ENCODE peak calls at places on chromosomes 2 and 18, in four cellular contexts. C is right lobe of liver, H is brain microvascular endothelial cell, T is OCI-LY7. Z is an unnamed sample.

GRCh38 chr2:144693179-144693578 is 173.3 kb upstream of the ZEB2 start:
- DNase-seq in T (no peak), C (no peak), H (no peak), Z (no peak)

GRCh38 chr2:6865346-6866238 is at the start of gene CMPK2:
- DNase-seq in H (no peak), C (peak), T (peak), Z (no peak)

GRCh38 chr18:4734021-4734420 is 278.9 kb upstream of the DLGAP1 start:
- DNase-seq in T (no peak), H (no peak), C (no peak), Z (no peak)

GRCh38 chr2:143705108-143705686 is 576.0 kb downstream of the ARHGAP15 start:
- DNase-seq in T (no peak), H (no peak), C (no peak), Z (no peak)

GRCh38 chr2:30201990-30202389 is 29.3 kb upstream of the LBH start:
- DNase-seq in C (no peak), T (no peak), H (no peak), Z (no peak)

GRCh38 chr2:121093735-121094520 is 191.1 kb downstream of the TFCP2L1 start:
- DNase-seq in H (peak), T (no peak), C (no peak), Z (no peak)

GRCh38 chr18:57062841-57063240 is 84.0 kb upstream of the BOD1L2 start:
- DNase-seq in T (no peak), H (no peak), C (no peak), Z (no peak)

GRCh38 chr2:127721978-127722355 is 20.7 kb downstream of the SFT2D3 start:
- DNase-seq in H (no peak), T (no peak), C (no peak), Z (no peak)

GRCh38 chr18:50312296-50313030 is 25.0 kb upstream of the CXXC1 start:
- DNase-seq in H (no peak), T (peak), C (no peak), Z (no peak)

GRCh38 chr2:21194828-21195227 is 71.1 kb downstream of the TDRD15 start:
- DNase-seq in C (no peak), T (no peak), H (no peak), Z (no peak)

GRCh38 chr2:85326946-85327756 is 638 bp downstream of the TGOLN2 start:
- DNase-seq in H (peak), C (peak), T (peak), Z (no peak)

GRCh38 chr2:201680743-201681142 is 17.7 kb downstream of the MPP4 start:
- DNase-seq in T (peak), H (no peak), C (no peak), Z (no peak)

GRCh38 chr2:3075941-3076340 is 301.7 kb downstream of the EIPR1 start:
- DNase-seq in C (no peak), H (no peak), T (no peak), Z (no peak)

DNA sequence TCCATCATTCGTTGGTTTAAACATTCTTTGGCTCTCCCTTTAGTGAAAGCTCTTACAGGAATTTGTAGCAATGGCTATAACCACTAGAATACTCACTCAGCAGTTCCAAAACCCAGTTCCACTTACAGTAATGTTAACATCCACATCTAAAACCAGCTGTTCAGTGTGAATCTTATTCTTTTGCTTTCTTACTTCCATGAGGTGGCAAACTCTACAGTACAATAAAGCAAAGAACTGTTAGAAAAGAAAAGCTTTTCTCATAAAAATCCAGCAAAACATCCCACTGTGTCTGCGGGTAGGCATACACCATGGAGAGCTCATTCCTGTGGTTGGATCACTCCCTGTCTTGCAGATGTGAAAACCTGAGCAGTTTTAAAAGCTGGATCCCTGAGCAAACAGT is 147.1 kb downstream of the ARHGAP28 start:
- DNase-seq in T (no peak), C (no peak), H (peak), Z (no peak)
- H3K27ac ChIP-seq in T (no peak), C (no peak), H (no peak), Z (no peak)

GRCh38 chr2:40397720-40398119 is 54.2 kb downstream of the SLC8A1 start:
- DNase-seq in T (no peak), H (no peak), C (no peak), Z (no peak)
- H3K4me3 ChIP-seq in T (no peak), H (no peak), C (no peak), Z (no peak)

GRCh38 chr2:196253115-196253484 is 81.7 kb upstream of the STK17B start:
- DNase-seq in T (no peak), H (no peak), C (no peak), Z (no peak)
- H3K27ac ChIP-seq in T (no peak), H (no peak), C (no peak), Z (no peak)

GRCh38 chr2:99645960-99646359 is 156.1 kb upstream of the REV1 start:
- DNase-seq in C (no peak), T (no peak), H (no peak), Z (no peak)

GRCh38 chr2:99641999-99642398 is 152.2 kb upstream of the REV1 start:
- DNase-seq in T (no peak), H (no peak), C (no peak), Z (no peak)

GRCh38 chr2:99648115-99648850 is 158.5 kb upstream of the REV1 start:
- DNase-seq in T (no peak), H (no peak), C (no peak), Z (no peak)

GRCh38 chr2:99640568-99641215 is 150.9 kb upstream of the REV1 start:
- DNase-seq in H (no peak), C (no peak), T (no peak), Z (no peak)

GRCh38 chr2:99643824-99644787 is 154.3 kb upstream of the REV1 start:
- DNase-seq in T (no peak), C (no peak), H (peak), Z (no peak)
- H3K4me3 ChIP-seq in T (no peak), C (no peak), H (no peak), Z (no peak)

GRCh38 chr2:157777425-157777824 is 98.7 kb downstream of the ACVR1 start:
- DNase-seq in C (no peak), T (peak), H (peak), Z (no peak)
- H3K27ac ChIP-seq in C (no peak), T (no peak), H (no peak), Z (no peak)

DNA sequence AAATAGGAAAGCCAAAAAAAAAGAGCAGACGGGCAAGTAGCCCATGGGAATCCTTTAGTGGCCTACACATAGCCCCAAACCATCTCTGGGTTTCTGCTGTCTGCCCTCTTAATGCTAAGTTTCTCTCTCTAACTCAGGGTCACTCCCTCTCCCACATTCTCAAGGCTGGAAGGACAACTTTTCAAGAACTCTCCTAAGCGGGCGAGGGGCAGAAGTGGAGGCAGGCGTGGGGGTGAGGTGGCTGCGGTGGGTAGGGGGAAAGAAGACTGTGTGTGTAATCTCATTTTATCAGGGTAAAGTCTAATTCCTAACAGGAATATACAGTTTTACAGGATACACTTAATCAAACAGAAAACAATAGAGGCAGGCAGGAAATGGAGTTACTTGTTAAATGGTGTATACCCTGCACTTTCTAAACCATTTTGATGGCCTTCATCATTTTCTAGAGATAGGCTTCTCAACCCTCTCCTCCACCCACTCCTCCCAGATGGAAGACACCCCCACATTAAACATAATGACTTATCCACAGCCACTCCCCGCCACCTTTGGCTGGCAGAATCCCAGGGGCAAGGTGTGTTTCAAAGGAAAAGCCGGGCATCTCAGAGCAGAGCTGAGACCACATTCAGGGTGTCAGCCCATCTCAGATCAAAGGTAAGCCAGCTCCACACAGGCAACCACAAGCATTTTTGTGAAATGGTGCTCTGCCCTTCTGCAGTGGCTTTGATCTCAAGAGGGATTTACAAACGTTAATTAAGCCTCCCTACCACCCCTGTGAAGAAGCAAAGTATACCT is 6.8 kb downstream of the SMAD7 start:
- DNase-seq in C (no peak), T (no peak), H (no peak), Z (no peak)
- H3K4me3 ChIP-seq in C (no peak), T (no peak), H (no peak), Z (no peak)

Z was measured in RWPE2.